ENCODE peak calls at places on chromosomes 7 and 10, in four cellular contexts. One of them, this sample, is unnamed.

GRCh38 chr10:988667-989545 is 672 bp downstream of the GTPBP4 start:
- DNase-seq in AG04449: no peak
- DNase-seq in cardiac fibroblast: peak
- DNase-seq in fibroblast of pulmonary artery: no peak
- DNase-seq in this sample: peak

GRCh38 chr10:6382081-6382480 is 179.3 kb downstream of the PFKFB3 start:
- DNase-seq in AG04449: no peak
- DNase-seq in cardiac fibroblast: peak
- DNase-seq in fibroblast of pulmonary artery: peak
- DNase-seq in this sample: peak

GRCh38 chr10:84429926-84430520 is 101.6 kb downstream of the CCSER2 start:
- DNase-seq in AG04449: no peak
- DNase-seq in cardiac fibroblast: peak
- DNase-seq in fibroblast of pulmonary artery: peak
- DNase-seq in this sample: peak

GRCh38 chr7:141701489-141702046 is 398 bp downstream of the DENND11 start:
- DNase-seq in AG04449: no peak
- DNase-seq in cardiac fibroblast: no peak
- DNase-seq in fibroblast of pulmonary artery: peak
- DNase-seq in this sample: no peak

GRCh38 chr7:101436857-101437576 is 74.3 kb downstream of the COL26A1 start:
- DNase-seq in AG04449: no peak
- DNase-seq in cardiac fibroblast: no peak
- DNase-seq in fibroblast of pulmonary artery: no peak
- DNase-seq in this sample: no peak

GRCh38 chr7:105589221-105590077 is 8.2 kb upstream of the EFCAB10 start:
- DNase-seq in AG04449: peak
- DNase-seq in cardiac fibroblast: peak
- DNase-seq in fibroblast of pulmonary artery: peak
- DNase-seq in this sample: peak

GRCh38 chr7:112112822-112113255 is 93.4 kb downstream of the DOCK4 start:
- DNase-seq in AG04449: no peak
- DNase-seq in cardiac fibroblast: peak
- DNase-seq in fibroblast of pulmonary artery: peak
- DNase-seq in this sample: peak

GRCh38 chr10:72616716-72617115 is 9.2 kb downstream of the MICU1 start:
- DNase-seq in AG04449: no peak
- DNase-seq in cardiac fibroblast: no peak
- DNase-seq in fibroblast of pulmonary artery: no peak
- DNase-seq in this sample: no peak

GRCh38 chr7:96217147-96217546 is 104.8 kb downstream of the SLC25A13 start:
- DNase-seq in AG04449: no peak
- DNase-seq in cardiac fibroblast: no peak
- DNase-seq in fibroblast of pulmonary artery: no peak
- DNase-seq in this sample: no peak

GRCh38 chr7:25179771-25180591 is 48.3 kb downstream of the NPVF start:
- DNase-seq in AG04449: no peak
- DNase-seq in cardiac fibroblast: peak
- DNase-seq in fibroblast of pulmonary artery: peak
- DNase-seq in this sample: peak

GRCh38 chr7:25181537-25181936 is 46.7 kb downstream of the NPVF start:
- DNase-seq in AG04449: no peak
- DNase-seq in cardiac fibroblast: no peak
- DNase-seq in fibroblast of pulmonary artery: no peak
- DNase-seq in this sample: no peak

GRCh38 chr7:25179325-25179724 is 49.0 kb downstream of the NPVF start:
- DNase-seq in AG04449: no peak
- DNase-seq in cardiac fibroblast: no peak
- DNase-seq in fibroblast of pulmonary artery: no peak
- DNase-seq in this sample: peak

GRCh38 chr7:25180592-25180923 is 47.7 kb downstream of the NPVF start:
- DNase-seq in AG04449: no peak
- DNase-seq in cardiac fibroblast: no peak
- DNase-seq in fibroblast of pulmonary artery: no peak
- DNase-seq in this sample: no peak

DNA sequence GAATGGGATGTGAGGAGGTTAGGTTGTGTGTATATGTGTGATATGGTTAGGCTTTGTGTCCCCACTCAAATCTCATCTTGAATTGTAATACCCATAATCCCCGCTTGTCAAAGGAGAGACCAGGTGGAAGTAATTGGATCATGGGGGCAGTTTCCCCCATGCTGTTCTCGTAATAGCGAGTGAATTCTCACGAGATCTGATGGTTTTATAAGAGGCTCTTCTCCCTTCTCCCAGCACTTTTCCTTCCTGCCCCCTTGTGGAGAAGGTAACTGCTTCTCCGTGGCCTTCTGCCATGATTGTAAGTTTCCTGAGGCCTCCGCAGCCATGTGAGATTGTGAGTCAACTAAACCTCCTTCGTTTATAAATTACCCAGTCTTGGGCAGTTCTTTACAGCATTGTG is 47.3 kb downstream of the NPVF start:
- DNase-seq in AG04449: no peak
- DNase-seq in cardiac fibroblast: no peak
- DNase-seq in fibroblast of pulmonary artery: no peak
- DNase-seq in this sample: no peak
- H3K4me3 ChIP-seq in AG04449: no peak
- H3K4me3 ChIP-seq in cardiac fibroblast: peak
- H3K4me3 ChIP-seq in fibroblast of pulmonary artery: no peak
- H3K4me3 ChIP-seq in this sample: peak

GRCh38 chr10:128178319-128178937 is 52.2 kb upstream of the MKI67 start:
- DNase-seq in AG04449: no peak
- DNase-seq in cardiac fibroblast: peak
- DNase-seq in fibroblast of pulmonary artery: peak
- DNase-seq in this sample: no peak
- TF ChIP-seq CTCF in AG04449: peak
- TF ChIP-seq CTCF in cardiac fibroblast: peak
- TF ChIP-seq CTCF in fibroblast of pulmonary artery: peak
- TF ChIP-seq CTCF in this sample: peak

GRCh38 chr7:41956712-41957111 is 253.8 kb upstream of the INHBA start:
- DNase-seq in AG04449: no peak
- DNase-seq in cardiac fibroblast: no peak
- DNase-seq in fibroblast of pulmonary artery: peak
- DNase-seq in this sample: peak

GRCh38 chr7:41955475-41956243 is 252.8 kb upstream of the INHBA start:
- DNase-seq in AG04449: peak
- DNase-seq in cardiac fibroblast: peak
- DNase-seq in fibroblast of pulmonary artery: peak
- DNase-seq in this sample: peak

GRCh38 chr7:41956276-41956675 is 253.4 kb upstream of the INHBA start:
- DNase-seq in AG04449: no peak
- DNase-seq in cardiac fibroblast: peak
- DNase-seq in fibroblast of pulmonary artery: no peak
- DNase-seq in this sample: no peak
- H3K4me3 ChIP-seq in AG04449: peak
- H3K4me3 ChIP-seq in cardiac fibroblast: peak
- H3K4me3 ChIP-seq in fibroblast of pulmonary artery: peak
- H3K4me3 ChIP-seq in this sample: no peak

DNA sequence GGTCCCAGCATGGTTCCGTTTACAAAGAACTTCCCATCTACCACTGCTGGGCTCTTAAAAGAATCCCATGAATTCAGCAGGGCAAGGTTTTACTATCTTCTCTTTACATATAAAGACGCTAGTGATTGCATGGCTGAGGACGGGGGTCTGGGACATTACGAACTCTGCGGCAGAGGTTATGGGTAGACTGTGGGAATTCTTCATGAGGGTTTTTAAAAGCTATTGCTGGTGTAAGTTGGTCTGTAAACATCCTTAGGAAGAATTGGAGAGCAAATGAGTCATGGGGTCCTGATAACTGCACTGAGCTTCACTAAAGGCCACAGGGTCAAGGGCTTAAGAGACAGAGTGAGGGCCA is 53.1 kb upstream of the TMEM72 start:
- DNase-seq in AG04449: no peak
- DNase-seq in cardiac fibroblast: no peak
- DNase-seq in fibroblast of pulmonary artery: no peak
- DNase-seq in this sample: no peak
- TF ChIP-seq CTCF in AG04449: no peak
- TF ChIP-seq CTCF in cardiac fibroblast: no peak
- TF ChIP-seq CTCF in fibroblast of pulmonary artery: no peak
- TF ChIP-seq CTCF in this sample: no peak

GRCh38 chr7:31053986-31054385 is 1.9 kb downstream of the ADCYAP1R1 start:
- DNase-seq in AG04449: no peak
- DNase-seq in cardiac fibroblast: no peak
- DNase-seq in fibroblast of pulmonary artery: no peak
- DNase-seq in this sample: no peak
- H3K4me3 ChIP-seq in AG04449: no peak
- H3K4me3 ChIP-seq in cardiac fibroblast: no peak
- H3K4me3 ChIP-seq in fibroblast of pulmonary artery: no peak
- H3K4me3 ChIP-seq in this sample: no peak

GRCh38 chr7:47852330-47853245 is 95.7 kb downstream of the PKD1L1 start:
- DNase-seq in AG04449: no peak
- DNase-seq in cardiac fibroblast: peak
- DNase-seq in fibroblast of pulmonary artery: peak
- DNase-seq in this sample: no peak
- TF ChIP-seq CTCF in AG04449: peak
- TF ChIP-seq CTCF in cardiac fibroblast: peak
- TF ChIP-seq CTCF in fibroblast of pulmonary artery: peak
- TF ChIP-seq CTCF in this sample: no peak

DNA sequence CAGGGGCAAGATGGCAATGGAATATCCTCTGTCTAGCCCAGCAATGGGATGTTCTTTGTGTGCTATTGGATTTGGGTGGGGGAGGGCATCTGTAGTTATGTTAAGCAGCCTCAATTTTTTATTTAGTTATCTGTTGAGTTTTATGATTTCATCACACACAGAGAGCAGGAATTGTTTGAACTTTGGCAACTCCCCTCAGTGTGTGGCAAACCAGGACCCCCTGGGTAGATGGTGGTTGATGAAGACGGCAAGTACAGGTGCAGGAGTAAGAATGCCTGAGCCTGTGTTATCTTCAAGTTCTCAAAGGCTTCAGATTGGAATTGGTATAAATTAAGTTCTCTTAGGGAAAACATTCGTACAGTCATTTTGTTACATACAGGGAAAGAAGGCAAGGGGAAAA is 142.4 kb upstream of the SAMD8 start:
- DNase-seq in AG04449: no peak
- DNase-seq in cardiac fibroblast: no peak
- DNase-seq in fibroblast of pulmonary artery: no peak
- DNase-seq in this sample: no peak
- H3K4me3 ChIP-seq in AG04449: no peak
- H3K4me3 ChIP-seq in cardiac fibroblast: no peak
- H3K4me3 ChIP-seq in fibroblast of pulmonary artery: no peak
- H3K4me3 ChIP-seq in this sample: no peak

GRCh38 chr10:11357361-11357760 is 254.1 kb downstream of the USP6NL start:
- DNase-seq in AG04449: no peak
- DNase-seq in cardiac fibroblast: no peak
- DNase-seq in fibroblast of pulmonary artery: no peak
- DNase-seq in this sample: no peak
- TF ChIP-seq CTCF in AG04449: no peak
- TF ChIP-seq CTCF in cardiac fibroblast: no peak
- TF ChIP-seq CTCF in fibroblast of pulmonary artery: no peak
- TF ChIP-seq CTCF in this sample: no peak

DNA sequence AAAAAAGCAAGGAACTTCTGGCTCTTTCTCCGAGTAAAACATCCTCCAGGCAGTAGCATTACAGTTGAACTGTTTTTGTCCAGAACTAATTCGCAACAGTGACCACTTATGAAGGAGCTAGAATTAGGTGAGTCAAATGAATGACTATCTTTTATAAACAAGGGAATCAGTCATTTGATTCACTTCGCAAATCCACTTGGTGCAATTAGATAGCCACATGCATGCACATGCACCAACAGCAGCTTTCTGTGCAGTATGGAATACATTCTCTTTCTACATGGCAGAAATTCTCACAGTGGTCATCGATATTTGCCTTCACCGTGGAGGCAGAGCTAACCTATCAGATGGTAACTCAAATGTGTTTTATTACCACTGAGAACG is 118.8 kb downstream of the CDK6 start:
- DNase-seq in AG04449: no peak
- DNase-seq in cardiac fibroblast: no peak
- DNase-seq in fibroblast of pulmonary artery: no peak
- DNase-seq in this sample: no peak
- H3K4me3 ChIP-seq in AG04449: no peak
- H3K4me3 ChIP-seq in cardiac fibroblast: no peak
- H3K4me3 ChIP-seq in fibroblast of pulmonary artery: peak
- H3K4me3 ChIP-seq in this sample: peak